ENCODE peak calls at places on chromosome 5, in four cellular contexts. One of them, this sample, is unnamed. For H3K9me3, the result is how much of the 10 kb centered on the place peaks cover.

GRCh38 chr5:158451203-158451982 is 592.4 kb upstream of the CLINT1 start:
- DNase-seq in tibial nerve: peak
- DNase-seq in CD8-positive, alpha-beta memory T cell: no peak
- DNase-seq in fibroblast of lung: peak
- DNase-seq in this sample: no peak

GRCh38 chr5:92017786-92018185 is 634.7 kb upstream of the ARRDC3 start:
- DNase-seq in tibial nerve: no peak
- DNase-seq in CD8-positive, alpha-beta memory T cell: no peak
- DNase-seq in fibroblast of lung: peak
- DNase-seq in this sample: no peak

GRCh38 chr5:26492835-26493459 is 545.4 kb downstream of the CDH9 start:
- DNase-seq in tibial nerve: no peak
- DNase-seq in CD8-positive, alpha-beta memory T cell: no peak
- DNase-seq in fibroblast of lung: no peak
- DNase-seq in this sample: no peak

GRCh38 chr5:96113170-96113939 is 151.7 kb upstream of the ELL2 start:
- DNase-seq in tibial nerve: no peak
- DNase-seq in CD8-positive, alpha-beta memory T cell: no peak
- DNase-seq in fibroblast of lung: no peak
- DNase-seq in this sample: no peak

GRCh38 chr5:169710675-169711074 is 73.6 kb downstream of the DOCK2 start:
- DNase-seq in tibial nerve: no peak
- DNase-seq in CD8-positive, alpha-beta memory T cell: no peak
- DNase-seq in fibroblast of lung: no peak
- DNase-seq in this sample: no peak

GRCh38 chr5:141488591-141489478 is at the start of gene PCDHGC5:
- DNase-seq in tibial nerve: no peak
- DNase-seq in CD8-positive, alpha-beta memory T cell: no peak
- DNase-seq in fibroblast of lung: peak
- DNase-seq in this sample: no peak

GRCh38 chr5:96852769-96853168 is 23.5 kb upstream of the ERAP2 start:
- DNase-seq in tibial nerve: no peak
- DNase-seq in CD8-positive, alpha-beta memory T cell: no peak
- DNase-seq in fibroblast of lung: peak
- DNase-seq in this sample: no peak

GRCh38 chr5:53972314-53972713 is 338.1 kb downstream of the ARL15 start:
- DNase-seq in tibial nerve: no peak
- DNase-seq in CD8-positive, alpha-beta memory T cell: no peak
- DNase-seq in fibroblast of lung: no peak
- DNase-seq in this sample: no peak

GRCh38 chr5:135186662-135187522 is 152.9 kb upstream of the PITX1 start:
- DNase-seq in tibial nerve: no peak
- DNase-seq in CD8-positive, alpha-beta memory T cell: no peak
- DNase-seq in fibroblast of lung: no peak
- DNase-seq in this sample: no peak

GRCh38 chr5:151123897-151124751 is 33.5 kb downstream of the ANXA6 start:
- DNase-seq in tibial nerve: no peak
- DNase-seq in CD8-positive, alpha-beta memory T cell: peak
- DNase-seq in fibroblast of lung: peak
- DNase-seq in this sample: no peak

GRCh38 chr5:104062495-104063377 is 500.1 kb upstream of the NUDT12 start:
- DNase-seq in tibial nerve: no peak
- DNase-seq in CD8-positive, alpha-beta memory T cell: no peak
- DNase-seq in fibroblast of lung: no peak
- DNase-seq in this sample: no peak

GRCh38 chr5:59042201-59042600 is 459.3 kb downstream of the RAB3C start:
- DNase-seq in tibial nerve: no peak
- DNase-seq in CD8-positive, alpha-beta memory T cell: no peak
- DNase-seq in fibroblast of lung: peak
- DNase-seq in this sample: no peak

GRCh38 chr5:38715671-38716070 is 130.1 kb upstream of the OSMR start:
- DNase-seq in tibial nerve: no peak
- DNase-seq in CD8-positive, alpha-beta memory T cell: no peak
- DNase-seq in fibroblast of lung: no peak
- DNase-seq in this sample: no peak

GRCh38 chr5:41834506-41834905 is 35.7 kb downstream of the OXCT1 start:
- DNase-seq in tibial nerve: no peak
- DNase-seq in CD8-positive, alpha-beta memory T cell: no peak
- DNase-seq in fibroblast of lung: no peak
- DNase-seq in this sample: no peak
- H3K9me3 ChIP-seq in tibial nerve: under half
- H3K9me3 ChIP-seq in CD8-positive, alpha-beta memory T cell: under half
- H3K9me3 ChIP-seq in fibroblast of lung: under half
- H3K9me3 ChIP-seq in this sample: under half

GRCh38 chr5:148665431-148665830 is 11.1 kb upstream of the HTR4 start:
- DNase-seq in tibial nerve: no peak
- DNase-seq in CD8-positive, alpha-beta memory T cell: no peak
- DNase-seq in fibroblast of lung: no peak
- DNase-seq in this sample: no peak
- H3K9me3 ChIP-seq in tibial nerve: under half
- H3K9me3 ChIP-seq in CD8-positive, alpha-beta memory T cell: under half
- H3K9me3 ChIP-seq in fibroblast of lung: under half
- H3K9me3 ChIP-seq in this sample: under half

DNA sequence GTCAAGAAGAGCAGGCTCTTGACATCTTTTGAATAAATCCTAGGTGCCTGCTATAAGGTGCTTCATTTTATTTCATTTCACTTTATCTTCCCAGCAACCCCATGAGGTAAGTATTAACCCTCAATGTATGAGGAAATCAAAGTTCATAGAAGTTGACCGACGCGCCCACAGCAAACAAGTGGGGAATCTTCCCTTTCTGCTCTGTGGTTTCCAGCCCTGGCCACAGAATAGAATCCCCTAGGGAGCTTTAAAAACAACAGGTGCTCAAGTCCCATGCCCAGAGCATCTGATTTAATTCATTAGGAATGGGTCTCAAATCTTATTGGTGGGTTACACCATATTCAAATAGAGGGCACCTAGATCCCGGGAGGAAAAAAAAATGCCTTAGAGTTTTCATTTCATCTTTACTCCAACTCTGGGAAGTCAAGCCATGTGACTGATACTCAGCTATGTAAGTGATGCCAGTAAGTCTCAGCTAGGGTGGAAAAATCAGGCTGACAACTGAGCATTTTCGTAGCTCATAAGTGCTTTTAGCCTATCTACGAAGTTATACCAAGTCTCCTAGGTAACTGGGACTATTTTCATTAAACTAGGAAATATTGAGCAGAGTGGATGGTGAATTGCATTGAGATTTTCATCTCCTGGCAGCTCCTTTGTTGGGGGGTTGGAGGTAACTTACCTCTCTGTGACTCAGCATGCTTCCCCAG is 353.5 kb upstream of the SLC30A5 start:
- DNase-seq in tibial nerve: no peak
- DNase-seq in CD8-positive, alpha-beta memory T cell: no peak
- DNase-seq in fibroblast of lung: no peak
- DNase-seq in this sample: no peak
- H3K9me3 ChIP-seq in tibial nerve: under half
- H3K9me3 ChIP-seq in CD8-positive, alpha-beta memory T cell: under half
- H3K9me3 ChIP-seq in fibroblast of lung: under half
- H3K9me3 ChIP-seq in this sample: under half

GRCh38 chr5:9864791-9865190 is 234.6 kb upstream of the TAS2R1 start:
- DNase-seq in tibial nerve: no peak
- DNase-seq in CD8-positive, alpha-beta memory T cell: no peak
- DNase-seq in fibroblast of lung: no peak
- DNase-seq in this sample: no peak

GRCh38 chr5:9863486-9863885 is 233.3 kb upstream of the TAS2R1 start:
- DNase-seq in tibial nerve: no peak
- DNase-seq in CD8-positive, alpha-beta memory T cell: no peak
- DNase-seq in fibroblast of lung: no peak
- DNase-seq in this sample: no peak

GRCh38 chr5:9858043-9858442 is 227.9 kb upstream of the TAS2R1 start:
- DNase-seq in tibial nerve: no peak
- DNase-seq in CD8-positive, alpha-beta memory T cell: no peak
- DNase-seq in fibroblast of lung: no peak
- DNase-seq in this sample: no peak

GRCh38 chr5:9859798-9860197 is 229.6 kb upstream of the TAS2R1 start:
- DNase-seq in tibial nerve: no peak
- DNase-seq in CD8-positive, alpha-beta memory T cell: no peak
- DNase-seq in fibroblast of lung: no peak
- DNase-seq in this sample: no peak

GRCh38 chr5:9861664-9862256 is 231.6 kb upstream of the TAS2R1 start:
- DNase-seq in tibial nerve: no peak
- DNase-seq in CD8-positive, alpha-beta memory T cell: no peak
- DNase-seq in fibroblast of lung: no peak
- DNase-seq in this sample: no peak
- H3K9me3 ChIP-seq in tibial nerve: under half
- H3K9me3 ChIP-seq in CD8-positive, alpha-beta memory T cell: under half
- H3K9me3 ChIP-seq in fibroblast of lung: under half
- H3K9me3 ChIP-seq in this sample: under half

GRCh38 chr5:27963050-27963783 is 924.8 kb upstream of the CDH9 start:
- DNase-seq in tibial nerve: no peak
- DNase-seq in CD8-positive, alpha-beta memory T cell: no peak
- DNase-seq in fibroblast of lung: no peak
- DNase-seq in this sample: no peak

DNA sequence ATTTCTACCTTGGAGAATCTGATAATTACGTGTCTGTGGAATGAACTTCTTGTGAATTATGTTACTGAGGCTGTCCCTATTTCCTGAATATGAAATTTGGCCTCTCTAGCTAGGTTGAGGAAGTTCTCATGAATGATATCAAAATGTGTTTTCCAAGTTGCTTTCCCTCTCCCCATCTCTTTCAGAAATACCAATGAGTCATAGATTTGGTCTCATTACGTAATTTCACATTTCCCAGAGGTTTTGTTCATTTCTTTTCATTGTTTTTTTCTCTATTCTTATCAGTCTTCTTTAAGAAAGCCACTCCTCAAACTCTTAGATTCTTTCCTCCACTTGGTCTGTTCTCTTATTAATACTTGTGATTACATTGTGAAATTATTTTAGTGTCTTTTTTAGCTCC is 923.8 kb upstream of the CDH9 start:
- DNase-seq in tibial nerve: no peak
- DNase-seq in CD8-positive, alpha-beta memory T cell: no peak
- DNase-seq in fibroblast of lung: no peak
- DNase-seq in this sample: no peak
- H3K9me3 ChIP-seq in tibial nerve: under half
- H3K9me3 ChIP-seq in CD8-positive, alpha-beta memory T cell: under half
- H3K9me3 ChIP-seq in fibroblast of lung: under half
- H3K9me3 ChIP-seq in this sample: under half

GRCh38 chr5:82834151-82834550 is 243.0 kb downstream of the TMEM167A start:
- DNase-seq in tibial nerve: no peak
- DNase-seq in CD8-positive, alpha-beta memory T cell: no peak
- DNase-seq in fibroblast of lung: no peak
- DNase-seq in this sample: no peak

GRCh38 chr5:82833277-82833676 is 243.9 kb downstream of the TMEM167A start:
- DNase-seq in tibial nerve: no peak
- DNase-seq in CD8-positive, alpha-beta memory T cell: no peak
- DNase-seq in fibroblast of lung: no peak
- DNase-seq in this sample: no peak

GRCh38 chr5:82835488-82835887 is 241.7 kb downstream of the TMEM167A start:
- DNase-seq in tibial nerve: no peak
- DNase-seq in CD8-positive, alpha-beta memory T cell: no peak
- DNase-seq in fibroblast of lung: no peak
- DNase-seq in this sample: no peak
- H3K9me3 ChIP-seq in tibial nerve: under half
- H3K9me3 ChIP-seq in CD8-positive, alpha-beta memory T cell: under half
- H3K9me3 ChIP-seq in fibroblast of lung: under half
- H3K9me3 ChIP-seq in this sample: under half

This sample was measured in T-helper 17 cell.